ENCODE peak calls at places on chromosomes 4 and X, in four cellular contexts. One of them, this sample, is unnamed.

GRCh38 chrX:136307471-136307870 is 6.7 kb downstream of the ADGRG4 start:
- DNase-seq in GM06990: no peak
- DNase-seq in upper lobe of right lung: no peak
- DNase-seq in Calu3: no peak
- DNase-seq in this sample: no peak

GRCh38 chr4:157907224-157907623 is 265.6 kb downstream of the GASK1B start:
- DNase-seq in GM06990: no peak
- DNase-seq in upper lobe of right lung: no peak
- DNase-seq in Calu3: no peak
- DNase-seq in this sample: no peak

GRCh38 chr4:105509291-105509690 is 35.4 kb upstream of the PPA2 start:
- DNase-seq in upper lobe of right lung: no peak
- DNase-seq in GM06990: peak
- DNase-seq in Calu3: no peak
- DNase-seq in this sample: no peak

GRCh38 chr4:103753868-103754653 is 34.3 kb upstream of the TACR3 start:
- DNase-seq in upper lobe of right lung: no peak
- DNase-seq in GM06990: no peak
- DNase-seq in Calu3: no peak
- DNase-seq in this sample: no peak

GRCh38 chr4:78059524-78059889 is 2.4 kb downstream of the FRAS1 start:
- DNase-seq in GM06990: no peak
- DNase-seq in Calu3: peak
- DNase-seq in upper lobe of right lung: no peak
- DNase-seq in this sample: no peak

GRCh38 chrX:129996120-129996519 is 13.7 kb downstream of the BCORL1 start:
- DNase-seq in GM06990: no peak
- DNase-seq in Calu3: no peak
- DNase-seq in upper lobe of right lung: no peak
- DNase-seq in this sample: no peak

GRCh38 chr4:8841678-8842268 is 29.9 kb downstream of the HMX1 start:
- DNase-seq in GM06990: no peak
- DNase-seq in Calu3: no peak
- DNase-seq in upper lobe of right lung: no peak
- DNase-seq in this sample: no peak

GRCh38 chr4:40923326-40924095 is 173.8 kb downstream of the NSUN7 start:
- DNase-seq in upper lobe of right lung: no peak
- DNase-seq in Calu3: no peak
- DNase-seq in GM06990: no peak
- DNase-seq in this sample: no peak

GRCh38 chr4:112947616-112948015 is 101.8 kb upstream of the ANK2 start:
- DNase-seq in Calu3: no peak
- DNase-seq in GM06990: no peak
- DNase-seq in upper lobe of right lung: no peak
- DNase-seq in this sample: no peak

GRCh38 chr4:112952301-112952700 is 97.2 kb upstream of the ANK2 start:
- DNase-seq in upper lobe of right lung: no peak
- DNase-seq in GM06990: no peak
- DNase-seq in Calu3: no peak
- DNase-seq in this sample: no peak

GRCh38 chr4:112956458-112956857 is 93.0 kb upstream of the ANK2 start:
- DNase-seq in Calu3: no peak
- DNase-seq in GM06990: no peak
- DNase-seq in upper lobe of right lung: no peak
- DNase-seq in this sample: no peak

GRCh38 chr4:112953295-112953694 is 96.2 kb upstream of the ANK2 start:
- DNase-seq in Calu3: no peak
- DNase-seq in upper lobe of right lung: no peak
- DNase-seq in GM06990: no peak
- DNase-seq in this sample: no peak

GRCh38 chr4:112951362-112951962 is 98.0 kb upstream of the ANK2 start:
- DNase-seq in upper lobe of right lung: no peak
- DNase-seq in GM06990: no peak
- DNase-seq in Calu3: no peak
- DNase-seq in this sample: no peak
- TF ChIP-seq CTCF in upper lobe of right lung: peak
- TF ChIP-seq CTCF in GM06990: peak
- TF ChIP-seq CTCF in Calu3: peak
- TF ChIP-seq CTCF in this sample: peak

GRCh38 chrX:155577682-155578081 is 35.1 kb downstream of the TMLHE start:
- DNase-seq in GM06990: peak
- DNase-seq in Calu3: no peak
- DNase-seq in upper lobe of right lung: no peak
- DNase-seq in this sample: no peak
- TF ChIP-seq CTCF in GM06990: no peak
- TF ChIP-seq CTCF in Calu3: no peak
- TF ChIP-seq CTCF in upper lobe of right lung: no peak
- TF ChIP-seq CTCF in this sample: no peak

DNA sequence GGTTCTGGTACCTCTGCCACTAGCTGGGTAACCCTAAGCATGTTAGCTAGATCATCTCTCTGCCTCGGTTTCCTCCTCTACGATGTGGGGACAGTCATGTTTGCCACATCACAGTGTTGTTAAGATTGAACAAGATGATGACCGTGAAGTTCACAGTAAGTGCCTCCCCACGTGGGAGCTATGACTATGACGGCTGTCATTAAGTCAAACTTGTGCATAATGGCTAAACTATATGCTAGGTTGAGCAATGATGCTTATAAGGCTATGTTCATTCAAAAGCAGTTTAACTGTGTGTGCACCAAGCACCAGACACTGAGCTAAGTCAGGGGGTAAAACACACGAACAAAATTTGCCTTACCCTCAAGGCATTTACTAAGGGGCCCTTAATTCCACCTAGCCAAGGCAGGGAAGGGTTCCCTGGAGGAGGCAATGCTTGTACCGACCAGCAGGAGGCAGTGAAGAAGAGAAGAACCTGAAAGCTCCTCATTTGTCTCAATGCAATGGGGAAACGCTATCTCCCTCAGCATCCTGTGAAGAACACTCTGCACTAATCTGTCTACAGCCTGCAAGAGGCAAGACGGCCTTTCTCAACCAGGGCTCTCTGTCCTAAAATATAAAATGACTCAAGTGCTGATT is 52.9 kb downstream of the MAP7D2 start:
- DNase-seq in GM06990: no peak
- DNase-seq in upper lobe of right lung: no peak
- DNase-seq in Calu3: no peak
- DNase-seq in this sample: no peak
- TF ChIP-seq CTCF in GM06990: peak
- TF ChIP-seq CTCF in upper lobe of right lung: no peak
- TF ChIP-seq CTCF in Calu3: no peak
- TF ChIP-seq CTCF in this sample: no peak

DNA sequence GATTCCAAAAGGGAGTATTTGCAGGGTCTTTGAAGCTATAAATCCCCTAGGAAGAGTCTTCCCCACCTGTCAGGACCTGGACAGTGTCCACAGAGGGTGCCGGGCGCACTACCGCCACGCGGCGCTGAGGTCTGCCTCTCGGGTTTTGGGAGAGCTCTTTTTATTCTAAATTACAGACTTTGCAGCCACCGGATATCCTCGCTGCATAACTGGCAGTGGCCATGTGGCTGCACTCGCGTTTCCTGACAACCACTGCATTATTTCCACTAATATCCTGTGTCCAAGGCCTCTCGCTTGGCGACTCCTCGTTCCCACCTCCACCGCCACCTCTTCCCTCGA is 608 bp upstream of the TMEM131L start:
- DNase-seq in GM06990: no peak
- DNase-seq in upper lobe of right lung: peak
- DNase-seq in Calu3: peak
- DNase-seq in this sample: peak
- TF ChIP-seq CTCF in GM06990: peak
- TF ChIP-seq CTCF in upper lobe of right lung: peak
- TF ChIP-seq CTCF in Calu3: no peak
- TF ChIP-seq CTCF in this sample: no peak

DNA sequence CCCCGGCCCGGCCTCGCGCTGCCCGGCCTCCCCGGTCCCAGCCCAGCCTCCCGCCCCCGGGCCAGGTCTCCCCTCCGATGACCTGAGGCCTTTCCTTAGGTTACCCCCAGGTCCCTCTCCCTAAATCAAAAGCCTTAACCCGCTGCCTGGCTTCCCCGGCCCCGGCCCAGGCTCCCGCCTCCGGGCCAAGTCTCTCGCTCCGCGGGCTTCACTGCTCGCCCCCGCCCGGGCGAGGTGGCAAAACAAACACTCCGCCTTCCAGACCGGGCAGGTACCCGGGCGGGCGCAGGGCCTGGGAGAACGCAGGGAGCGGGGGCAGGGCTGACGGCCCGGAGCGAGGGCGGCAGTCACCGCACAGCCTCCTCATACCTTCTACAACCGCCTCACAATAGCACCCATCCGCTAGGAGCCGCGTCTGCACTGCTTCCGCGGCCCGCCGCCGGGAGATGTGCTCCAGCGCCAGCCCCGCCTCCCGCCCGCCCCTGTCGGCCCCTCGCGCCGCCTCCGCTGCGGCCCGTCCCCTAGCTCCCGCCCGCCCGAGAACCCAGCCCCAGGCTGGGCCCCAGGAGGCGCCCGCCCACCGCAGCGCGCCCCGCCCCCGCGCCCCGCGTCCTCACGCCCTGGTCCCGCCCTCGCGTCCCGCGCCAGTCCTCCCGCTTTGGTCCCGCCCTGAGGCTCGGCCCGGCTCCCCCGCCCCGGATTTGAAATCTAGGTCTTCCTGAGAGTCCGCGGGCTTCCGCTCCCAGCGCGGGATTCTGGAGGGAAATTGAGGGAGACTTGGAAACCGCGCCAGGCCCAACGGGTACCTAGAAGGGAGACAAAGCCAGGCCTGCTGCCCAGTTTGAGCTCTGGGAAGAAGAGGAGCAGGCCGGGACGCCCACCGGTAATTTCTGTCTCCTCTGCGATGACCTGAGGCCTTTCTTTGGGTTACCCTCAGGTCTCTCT is at the start of the genes CASP3 and PRIMPOL:
- DNase-seq in Calu3: peak
- DNase-seq in GM06990: peak
- DNase-seq in upper lobe of right lung: peak
- DNase-seq in this sample: peak
- TF ChIP-seq CTCF in Calu3: no peak
- TF ChIP-seq CTCF in GM06990: peak
- TF ChIP-seq CTCF in upper lobe of right lung: peak
- TF ChIP-seq CTCF in this sample: no peak

GRCh38 chrX:51148848-51149247 is 183.8 kb upstream of the NUDT10 start:
- DNase-seq in GM06990: no peak
- DNase-seq in upper lobe of right lung: no peak
- DNase-seq in Calu3: no peak
- DNase-seq in this sample: no peak

DNA sequence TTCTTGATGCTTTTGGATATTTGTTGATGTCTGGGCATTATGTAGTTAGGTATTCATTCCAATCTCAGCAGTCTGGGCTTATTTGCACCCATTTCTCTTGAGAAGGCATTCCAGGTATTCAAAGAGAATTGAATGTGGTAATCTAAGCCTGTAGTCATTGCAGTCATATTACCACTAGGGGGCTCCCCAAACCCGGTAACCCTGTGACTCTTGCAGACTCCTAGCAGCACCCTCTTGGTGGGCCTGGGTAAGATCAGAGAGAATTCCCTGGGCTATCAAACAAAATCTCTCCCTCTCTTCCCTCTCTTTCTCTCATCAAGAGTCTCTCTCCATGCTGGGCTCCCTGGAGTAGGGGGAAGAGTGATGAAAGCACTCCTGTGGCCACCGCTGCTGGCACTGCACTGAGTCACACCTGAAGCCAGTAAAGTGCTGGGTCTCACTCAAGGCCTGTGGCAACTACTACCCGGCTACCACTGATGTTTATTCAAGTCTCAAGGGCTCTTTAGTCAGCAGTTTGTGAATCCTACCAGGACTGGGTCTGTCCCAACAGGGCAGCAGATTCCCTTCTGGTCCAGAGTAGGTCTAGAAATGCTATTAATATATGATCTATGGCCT is 187.7 kb upstream of the NUDT10 start:
- DNase-seq in GM06990: peak
- DNase-seq in Calu3: peak
- DNase-seq in upper lobe of right lung: no peak
- DNase-seq in this sample: no peak
- TF ChIP-seq CTCF in GM06990: peak
- TF ChIP-seq CTCF in Calu3: peak
- TF ChIP-seq CTCF in upper lobe of right lung: peak
- TF ChIP-seq CTCF in this sample: peak

This sample was measured in natural killer cell.